ENCODE peak calls at places on chromosome 5, in five cellular contexts. I is kidney, S is fibroblast of the aortic adventitia, X is dorsolateral prefrontal cortex, G is AG09309. L is an unnamed sample.

GRCh38 chr5:127313379-127313778 is 22.8 kb downstream of the MEGF10 start:
- DNase-seq in I (no peak), S (no peak), X (no peak), G (no peak), L (no peak)

GRCh38 chr5:146213210-146213838 is 9.9 kb downstream of the RBM27 start:
- DNase-seq in I (no peak), S (peak; percentile 44), X (no peak), G (no peak), L (peak; percentile 86)

GRCh38 chr5:118736396-118736795 is 252.0 kb downstream of the DTWD2 start:
- DNase-seq in I (no peak), S (no peak), X (no peak), G (no peak), L (no peak)

GRCh38 chr5:170421822-170422221 is 32.7 kb upstream of the KCNMB1 start:
- DNase-seq in I (no peak), S (no peak), X (no peak), G (no peak), L (no peak)

GRCh38 chr5:122306461-122306860 is 5.6 kb upstream of the SNCAIP start:
- DNase-seq in I (no peak), S (no peak), X (no peak), G (no peak), L (no peak)

GRCh38 chr5:75337366-75338021 is 474 bp downstream of the HMGCR start:
- DNase-seq in I (no peak), S (no peak), X (peak; percentile 38), G (no peak), L (no peak)

GRCh38 chr5:133996683-133997252 is 8.0 kb downstream of the VDAC1 start:
- DNase-seq in I (no peak), S (no peak), X (no peak), G (no peak), L (no peak)

GRCh38 chr5:31364881-31365636 is 166.8 kb downstream of the DROSHA start:
- DNase-seq in I (no peak), S (peak; percentile 88), X (no peak), G (peak; percentile 66), L (peak; percentile 53)

GRCh38 chr5:137800700-137801411 is 46.7 kb upstream of the HNRNPA0 start:
- DNase-seq in I (no peak), S (no peak), X (no peak), G (no peak), L (no peak)

GRCh38 chr5:132063090-132063911 is 2.8 kb downstream of the IL3 start:
- DNase-seq in I (peak; percentile 84), S (peak; percentile 81), X (peak; percentile 78), G (no peak), L (peak; percentile 86)

GRCh38 chr5:159102294-159102934 is 2.7 kb upstream of the EBF1 start:
- DNase-seq in I (no peak), S (no peak), X (no peak), G (no peak), L (no peak)

GRCh38 chr5:159100022-159100927 is 559 bp upstream of the EBF1 start:
- DNase-seq in I (peak; percentile 97), S (peak; percentile 97), X (peak; percentile 70), G (peak; percentile 86), L (peak; percentile 96)

GRCh38 chr5:159103086-159103485 is 3.4 kb upstream of the EBF1 start:
- DNase-seq in I (no peak), S (no peak), X (no peak), G (no peak), L (no peak)

GRCh38 chr5:159100928-159101646 is 1.4 kb upstream of the EBF1 start:
- DNase-seq in I (no peak), S (no peak), X (no peak), G (no peak), L (no peak)

DNA sequence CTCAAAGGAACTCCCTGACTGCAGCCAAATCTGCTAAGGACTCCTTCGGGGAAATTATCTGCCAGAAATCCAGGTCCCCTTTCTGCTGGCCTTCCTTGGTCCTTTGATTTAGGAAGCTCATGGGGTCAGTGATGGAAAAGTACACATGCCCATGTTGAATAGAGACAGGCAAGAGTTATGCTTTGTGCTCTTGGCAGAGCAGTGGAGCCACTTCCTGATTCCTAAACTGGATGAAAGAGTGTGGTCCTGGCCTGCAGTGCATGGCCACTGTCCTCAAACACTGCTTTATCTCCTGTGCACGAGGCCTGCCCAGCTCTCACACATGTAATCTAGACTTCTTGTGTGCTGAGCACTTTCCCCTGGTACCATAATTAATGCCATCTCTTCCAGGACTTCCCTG is 2.0 kb upstream of the EBF1 start:
- DNase-seq in I (no peak), S (no peak), X (no peak), G (no peak), L (no peak)
- H3K4me3 ChIP-seq in I (peak overlapping the region; percentile 18), S (peak overlapping the region; percentile 86), X (no peak overlapping the region), G (no peak overlapping the region), L (no peak overlapping the region)

DNA sequence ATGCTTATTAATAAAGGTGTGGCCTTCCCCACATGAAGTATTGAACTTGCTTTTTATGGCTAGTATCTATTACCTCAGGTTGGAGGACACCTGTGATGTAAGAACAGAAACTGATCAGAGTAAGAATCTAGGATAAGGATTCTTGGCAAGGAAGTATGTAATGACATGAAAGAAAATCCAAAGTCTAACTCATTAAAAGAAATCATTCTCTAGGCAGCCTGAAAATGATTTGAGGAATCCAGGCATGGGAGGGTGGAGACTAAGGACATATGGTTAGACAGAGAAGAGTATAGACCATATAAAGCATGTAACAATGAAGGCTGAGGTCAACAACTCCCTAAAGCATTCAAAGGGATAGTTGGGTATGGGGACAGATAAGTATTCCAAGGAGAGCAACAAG is 32.9 kb downstream of the PFDN1 start:
- DNase-seq in I (no peak), S (no peak), X (no peak), G (no peak), L (no peak)
- TF ChIP-seq CTCF in I (no peak), S (no peak), X (no peak), G (no peak), L (no peak)

GRCh38 chr5:58759745-58760144 is 176.9 kb downstream of the RAB3C start:
- DNase-seq in I (no peak), S (peak; percentile 12), X (no peak), G (no peak), L (no peak)
- H3K4me3 ChIP-seq in I (peak overlapping the region; percentile 40), S (peak overlapping the region; percentile 38), X (peak overlapping the region; percentile 49), G (no peak overlapping the region), L (no peak overlapping the region)

GRCh38 chr5:139869042-139869790 is 73.6 kb downstream of the PSD2 start:
- DNase-seq in I (peak; percentile 46), S (no peak), X (no peak), G (no peak), L (no peak)

GRCh38 chr5:139873033-139873794 is 77.6 kb downstream of the PSD2 start:
- DNase-seq in I (peak; percentile 35), S (no peak), X (no peak), G (no peak), L (no peak)

GRCh38 chr5:139871624-139872023 is 76.0 kb downstream of the PSD2 start:
- DNase-seq in I (peak; percentile 58), S (no peak), X (no peak), G (no peak), L (no peak)

GRCh38 chr5:139870677-139871076 is 75.1 kb downstream of the PSD2 start:
- DNase-seq in I (peak; percentile 20), S (no peak), X (no peak), G (no peak), L (no peak)

GRCh38 chr5:139872052-139872766 is 76.6 kb downstream of the PSD2 start:
- DNase-seq in I (peak; percentile 33), S (no peak), X (no peak), G (no peak), L (no peak)
- TF ChIP-seq CTCF in I (no peak), S (no peak), X (no peak), G (peak; percentile 5), L (peak; percentile 23)

GRCh38 chr5:43039115-43039467 is 1.0 kb downstream of the ANXA2R start:
- DNase-seq in I (no peak), S (no peak), X (no peak), G (no peak), L (no peak)
- H3K4me3 ChIP-seq in I (peak overlapping the region; percentile 49), S (peak overlapping the region; percentile 79), X (peak overlapping the region; percentile 56), G (peak overlapping the region; percentile 73), L (peak overlapping the region; percentile 81)

DNA sequence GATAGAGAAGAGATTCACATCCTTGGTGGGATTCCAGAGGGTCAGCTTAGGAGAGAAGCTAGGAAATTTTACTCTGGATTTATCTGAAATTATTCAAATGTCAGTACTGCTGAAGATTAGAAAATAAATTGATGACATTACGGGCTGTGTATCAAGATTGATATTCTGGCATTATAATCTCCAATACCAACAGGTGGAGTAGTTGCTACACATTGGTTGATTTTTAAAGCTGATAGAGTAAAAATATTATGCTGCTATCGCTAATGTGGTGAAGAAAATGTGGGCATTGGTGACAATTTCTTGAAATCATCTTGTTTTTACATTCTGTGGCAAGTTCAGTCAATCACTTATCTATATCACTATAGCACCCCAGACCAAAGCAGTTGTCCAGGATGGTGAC is 378.5 kb downstream of the MTRR start:
- DNase-seq in I (no peak), S (no peak), X (no peak), G (no peak), L (peak; percentile 2)
- TF ChIP-seq CTCF in I (no peak), S (no peak), X (peak; percentile 33), G (no peak), L (no peak)

L was measured in choroid plexus epithelial cell.